ENCODE peak calls at places on chromosomes 12 and 14, in five cellular contexts. One of them, this sample, is unnamed.

GRCh38 chr12:44088647-44089046 is 252.8 kb downstream of the TMEM117 start:
- DNase-seq in NCI-H460: no peak
- DNase-seq in CD4-positive, alpha-beta memory T cell: no peak
- DNase-seq in activated naive CD8-positive, alpha-beta T cell treated with anti-CD3 and anti-CD28 coated beads, Interleukin-2, amount 50 U/mL, for 16 hours: no peak
- DNase-seq in anterior cingulate cortex: no peak
- DNase-seq in this sample: no peak

GRCh38 chr14:104512771-104513640 is 66.6 kb upstream of the C14orf180 start:
- DNase-seq in activated naive CD8-positive, alpha-beta T cell treated with anti-CD3 and anti-CD28 coated beads, Interleukin-2, amount 50 U/mL, for 16 hours: no peak
- DNase-seq in CD4-positive, alpha-beta memory T cell: no peak
- DNase-seq in NCI-H460: no peak
- DNase-seq in anterior cingulate cortex: no peak
- DNase-seq in this sample: peak

GRCh38 chr12:105431537-105431936 is 101.0 kb downstream of the C12orf75 start:
- DNase-seq in activated naive CD8-positive, alpha-beta T cell treated with anti-CD3 and anti-CD28 coated beads, Interleukin-2, amount 50 U/mL, for 16 hours: no peak
- DNase-seq in CD4-positive, alpha-beta memory T cell: no peak
- DNase-seq in anterior cingulate cortex: no peak
- DNase-seq in NCI-H460: no peak
- DNase-seq in this sample: no peak

GRCh38 chr12:131075611-131076010 is 121.9 kb downstream of the ADGRD1 start:
- DNase-seq in NCI-H460: no peak
- DNase-seq in CD4-positive, alpha-beta memory T cell: no peak
- DNase-seq in activated naive CD8-positive, alpha-beta T cell treated with anti-CD3 and anti-CD28 coated beads, Interleukin-2, amount 50 U/mL, for 16 hours: no peak
- DNase-seq in anterior cingulate cortex: no peak
- DNase-seq in this sample: no peak

GRCh38 chr14:61574514-61574807 is 120.9 kb upstream of the HIF1A start:
- DNase-seq in activated naive CD8-positive, alpha-beta T cell treated with anti-CD3 and anti-CD28 coated beads, Interleukin-2, amount 50 U/mL, for 16 hours: no peak
- DNase-seq in anterior cingulate cortex: no peak
- DNase-seq in CD4-positive, alpha-beta memory T cell: no peak
- DNase-seq in NCI-H460: no peak
- DNase-seq in this sample: no peak

GRCh38 chr14:28767851-28768548 is 1.4 kb downstream of the FOXG1 start:
- DNase-seq in anterior cingulate cortex: no peak
- DNase-seq in NCI-H460: no peak
- DNase-seq in activated naive CD8-positive, alpha-beta T cell treated with anti-CD3 and anti-CD28 coated beads, Interleukin-2, amount 50 U/mL, for 16 hours: no peak
- DNase-seq in CD4-positive, alpha-beta memory T cell: no peak
- DNase-seq in this sample: no peak

GRCh38 chr14:103546651-103547454 is 15.6 kb downstream of the BAG5 start:
- DNase-seq in NCI-H460: peak
- DNase-seq in CD4-positive, alpha-beta memory T cell: peak
- DNase-seq in anterior cingulate cortex: peak
- DNase-seq in activated naive CD8-positive, alpha-beta T cell treated with anti-CD3 and anti-CD28 coated beads, Interleukin-2, amount 50 U/mL, for 16 hours: peak
- DNase-seq in this sample: peak

GRCh38 chr14:90140956-90141316 is 79.1 kb downstream of the KCNK13 start:
- DNase-seq in activated naive CD8-positive, alpha-beta T cell treated with anti-CD3 and anti-CD28 coated beads, Interleukin-2, amount 50 U/mL, for 16 hours: no peak
- DNase-seq in NCI-H460: peak
- DNase-seq in anterior cingulate cortex: no peak
- DNase-seq in CD4-positive, alpha-beta memory T cell: no peak
- DNase-seq in this sample: no peak

GRCh38 chr14:102900631-102901571 is 21.6 kb upstream of the AMN start:
- DNase-seq in activated naive CD8-positive, alpha-beta T cell treated with anti-CD3 and anti-CD28 coated beads, Interleukin-2, amount 50 U/mL, for 16 hours: no peak
- DNase-seq in NCI-H460: no peak
- DNase-seq in anterior cingulate cortex: no peak
- DNase-seq in CD4-positive, alpha-beta memory T cell: no peak
- DNase-seq in this sample: peak

GRCh38 chr14:22820731-22821130 is 5.5 kb upstream of the SLC7A7 start:
- DNase-seq in activated naive CD8-positive, alpha-beta T cell treated with anti-CD3 and anti-CD28 coated beads, Interleukin-2, amount 50 U/mL, for 16 hours: no peak
- DNase-seq in anterior cingulate cortex: no peak
- DNase-seq in NCI-H460: no peak
- DNase-seq in CD4-positive, alpha-beta memory T cell: no peak
- DNase-seq in this sample: no peak

GRCh38 chr14:32313977-32314376 is 15.1 kb upstream of the AKAP6 start:
- DNase-seq in NCI-H460: no peak
- DNase-seq in anterior cingulate cortex: no peak
- DNase-seq in activated naive CD8-positive, alpha-beta T cell treated with anti-CD3 and anti-CD28 coated beads, Interleukin-2, amount 50 U/mL, for 16 hours: no peak
- DNase-seq in CD4-positive, alpha-beta memory T cell: no peak
- DNase-seq in this sample: no peak

GRCh38 chr14:54676822-54677708 is 110.1 kb downstream of the SAMD4A start:
- DNase-seq in anterior cingulate cortex: no peak
- DNase-seq in activated naive CD8-positive, alpha-beta T cell treated with anti-CD3 and anti-CD28 coated beads, Interleukin-2, amount 50 U/mL, for 16 hours: no peak
- DNase-seq in NCI-H460: peak
- DNase-seq in CD4-positive, alpha-beta memory T cell: no peak
- DNase-seq in this sample: peak

GRCh38 chr14:85124896-85125295 is 405.0 kb upstream of the FLRT2 start:
- DNase-seq in activated naive CD8-positive, alpha-beta T cell treated with anti-CD3 and anti-CD28 coated beads, Interleukin-2, amount 50 U/mL, for 16 hours: no peak
- DNase-seq in NCI-H460: no peak
- DNase-seq in anterior cingulate cortex: no peak
- DNase-seq in CD4-positive, alpha-beta memory T cell: no peak
- DNase-seq in this sample: no peak

GRCh38 chr12:25675808-25676207 is 122.7 kb upstream of the LMNTD1 start:
- DNase-seq in anterior cingulate cortex: no peak
- DNase-seq in activated naive CD8-positive, alpha-beta T cell treated with anti-CD3 and anti-CD28 coated beads, Interleukin-2, amount 50 U/mL, for 16 hours: no peak
- DNase-seq in NCI-H460: no peak
- DNase-seq in CD4-positive, alpha-beta memory T cell: no peak
- DNase-seq in this sample: no peak

GRCh38 chr14:21852775-21853174 is 179.2 kb upstream of the OR4E1 start:
- DNase-seq in CD4-positive, alpha-beta memory T cell: no peak
- DNase-seq in NCI-H460: no peak
- DNase-seq in activated naive CD8-positive, alpha-beta T cell treated with anti-CD3 and anti-CD28 coated beads, Interleukin-2, amount 50 U/mL, for 16 hours: no peak
- DNase-seq in anterior cingulate cortex: no peak
- DNase-seq in this sample: no peak

GRCh38 chr12:103858953-103859601 is 18.0 kb upstream of the NT5DC3 start:
- DNase-seq in anterior cingulate cortex: no peak
- DNase-seq in activated naive CD8-positive, alpha-beta T cell treated with anti-CD3 and anti-CD28 coated beads, Interleukin-2, amount 50 U/mL, for 16 hours: no peak
- DNase-seq in CD4-positive, alpha-beta memory T cell: no peak
- DNase-seq in NCI-H460: peak
- DNase-seq in this sample: no peak

GRCh38 chr14:20603813-20604212 is 12.6 kb upstream of the RNASE12 start:
- DNase-seq in NCI-H460: no peak
- DNase-seq in CD4-positive, alpha-beta memory T cell: no peak
- DNase-seq in activated naive CD8-positive, alpha-beta T cell treated with anti-CD3 and anti-CD28 coated beads, Interleukin-2, amount 50 U/mL, for 16 hours: no peak
- DNase-seq in anterior cingulate cortex: no peak
- DNase-seq in this sample: no peak